ENCODE peak calls at places on chromosomes 12 and 14, in nine cellular contexts. S is brain microvascular endothelial cell; M is RWPE1; A is CD4-positive, alpha-beta T cell; I is HL-60; F is SK-N-SH; K is mammary epithelial cell; H is CD4-positive, CD25-positive, alpha-beta regulatory T cell; R is heart left ventricle. J is an unnamed sample.

GRCh38 chr14:29601559-29602109 is 326.0 kb downstream of the PRKD1 start:
- DNase-seq in I (no peak), R (no peak), H (no peak), M (no peak), K (no peak), A (no peak), F (no peak), S (no peak), J (no peak)

GRCh38 chr14:48430805-48431204 is 755.4 kb upstream of the MDGA2 start:
- DNase-seq in F (no peak), A (no peak), M (no peak), I (no peak), R (no peak), K (no peak), S (no peak), H (no peak), J (no peak)

GRCh38 chr12:25716842-25717241 is 163.8 kb upstream of the LMNTD1 start:
- DNase-seq in S (no peak), F (no peak), I (no peak), A (no peak), R (no peak), M (no peak), K (no peak), H (no peak), J (no peak)

GRCh38 chr12:26231930-26232329 is 36.6 kb downstream of the SSPN start:
- DNase-seq in R (no peak), F (no peak), A (no peak), I (no peak), H (no peak), M (no peak), S (no peak), K (no peak), J (no peak)

GRCh38 chr12:124764451-124764850 is 99.2 kb downstream of the SCARB1 start:
- DNase-seq in K (peak), H (no peak), I (no peak), S (peak), M (no peak), F (no peak), R (no peak), A (no peak), J (no peak)

GRCh38 chr14:90677484-90678045 is 138.7 kb downstream of the TTC7B start:
- DNase-seq in F (no peak), S (peak), H (no peak), A (no peak), K (peak), R (no peak), M (peak), I (no peak), J (no peak)

GRCh38 chr12:12616512-12617275 is 5.0 kb downstream of the CREBL2 start:
- DNase-seq in R (no peak), H (no peak), S (no peak), F (no peak), K (no peak), M (no peak), A (no peak), I (no peak), J (no peak)

GRCh38 chr12:27449011-27449410 is 2.5 kb downstream of the SMCO2 start:
- DNase-seq in A (no peak), S (no peak), K (no peak), F (no peak), H (no peak), I (no peak), R (no peak), M (no peak), J (no peak)

GRCh38 chr14:58637391-58638230 is at the start of gene DACT1:
- DNase-seq in F (peak), A (peak), S (peak), M (peak), I (no peak), R (peak), H (no peak), K (no peak), J (peak)

GRCh38 chr14:23568600-23569310 is 1.2 kb upstream of the AP1G2 start:
- DNase-seq in A (no peak), K (no peak), I (no peak), S (no peak), F (peak), H (no peak), R (no peak), M (no peak), J (no peak)

GRCh38 chr12:130828895-130829294 is 10.2 kb downstream of the STX2 start:
- DNase-seq in A (no peak), F (no peak), H (no peak), M (no peak), K (no peak), I (no peak), S (no peak), R (no peak), J (no peak)

GRCh38 chr12:66072566-66072965 is 58.0 kb downstream of the LLPH start:
- DNase-seq in K (no peak), I (no peak), R (no peak), A (no peak), F (no peak), S (no peak), H (no peak), M (no peak), J (no peak)

GRCh38 chr12:68200854-68201253 is 24.8 kb downstream of the IL26 start:
- DNase-seq in S (peak), M (no peak), H (no peak), K (peak), A (no peak), R (no peak), I (no peak), F (no peak), J (no peak)

GRCh38 chr12:119700078-119700477 is 32.1 kb downstream of the PRKAB1 start:
- DNase-seq in S (no peak), R (no peak), K (no peak), I (no peak), H (no peak), F (no peak), A (no peak), M (no peak), J (no peak)

GRCh38 chr14:101077511-101078074 is 174.1 kb upstream of the RTL1 start:
- DNase-seq in I (no peak), K (no peak), M (no peak), A (no peak), F (peak), H (no peak), S (peak), R (no peak), J (no peak)

GRCh38 chr12:80936353-80936641 is 1.4 kb downstream of the LIN7A start:
- DNase-seq in H (no peak), I (no peak), R (no peak), F (no peak), M (no peak), K (no peak), S (no peak), A (no peak), J (no peak)

GRCh38 chr12:131571827-131572226 is 139.1 kb upstream of the SFSWAP start:
- DNase-seq in F (no peak), S (no peak), K (no peak), I (no peak), R (no peak), H (no peak), M (no peak), A (no peak), J (no peak)

GRCh38 chr12:108399514-108399913 is 60.4 kb upstream of the CMKLR1 start:
- DNase-seq in H (no peak), F (no peak), K (no peak), I (no peak), M (no peak), A (no peak), R (no peak), S (no peak), J (peak)

GRCh38 chr12:113232787-113233585 is 11.7 kb downstream of the TPCN1 start:
- DNase-seq in R (peak), K (no peak), F (no peak), A (peak), S (no peak), H (peak), I (peak), M (no peak), J (no peak)

GRCh38 chr14:61646366-61647101 is 48.8 kb upstream of the HIF1A start:
- DNase-seq in I (no peak), R (no peak), K (peak), F (no peak), H (no peak), M (peak), A (no peak), S (no peak), J (no peak)

GRCh38 chr14:101719045-101719645 is 42.4 kb upstream of the PPP2R5C start:
- DNase-seq in H (no peak), M (no peak), F (no peak), K (no peak), R (no peak), S (no peak), I (no peak), A (no peak), J (no peak)

GRCh38 chr14:65880507-65880906 is 468.0 kb downstream of the FUT8 start:
- DNase-seq in M (no peak), A (no peak), S (no peak), R (no peak), H (no peak), F (no peak), I (no peak), K (no peak), J (no peak)

GRCh38 chr12:28710882-28711281 is 438.2 kb upstream of the FAR2 start:
- DNase-seq in K (peak), F (no peak), M (no peak), H (no peak), S (peak), A (no peak), R (no peak), I (no peak), J (no peak)

GRCh38 chr12:3885179-3886094 is 12.2 kb upstream of the PARP11 start:
- DNase-seq in R (no peak), S (peak), F (peak), H (peak), K (peak), A (no peak), M (peak), I (no peak), J (no peak)

GRCh38 chr14:61178226-61179060 is 102.7 kb downstream of the TMEM30B start:
- DNase-seq in F (no peak), H (no peak), R (no peak), A (no peak), I (no peak), S (peak), K (peak), M (peak), J (no peak)

GRCh38 chr12:13258717-13259119 is 62.2 kb downstream of the EMP1 start:
- DNase-seq in I (no peak), M (no peak), F (no peak), R (no peak), H (no peak), S (no peak), K (no peak), A (no peak), J (no peak)

GRCh38 chr14:46571970-46572369 is 79.6 kb downstream of the RPL10L start:
- DNase-seq in H (no peak), M (peak), F (no peak), S (peak), A (no peak), I (no peak), K (peak), R (no peak), J (no peak)

GRCh38 chr12:106953352-106954260 is 2.1 kb upstream of the TMEM263 start:
- DNase-seq in F (no peak), A (no peak), R (no peak), K (no peak), I (no peak), S (peak), M (no peak), H (no peak), J (no peak)

GRCh38 chr14:105260826-105261438 is 12.6 kb downstream of the BTBD6 start:
- DNase-seq in A (no peak), R (no peak), K (no peak), F (no peak), H (no peak), I (no peak), S (no peak), M (no peak), J (no peak)

GRCh38 chr12:68198490-68199086 is 27.0 kb downstream of the IL26 start:
- DNase-seq in K (no peak), R (no peak), S (no peak), A (no peak), F (no peak), I (no peak), H (no peak), M (no peak), J (no peak)

GRCh38 chr14:99566009-99566389 is 38.0 kb downstream of the CCDC85C start:
- DNase-seq in F (no peak), K (peak), I (no peak), S (no peak), R (no peak), H (no peak), M (peak), A (no peak), J (no peak)

GRCh38 chr12:31783996-31784645 is 55.3 kb upstream of the AMN1 start:
- DNase-seq in S (no peak), R (no peak), I (no peak), F (no peak), M (no peak), H (no peak), A (no peak), K (no peak), J (no peak)

GRCh38 chr12:6118891-6119568 is 5.4 kb downstream of the VWF start:
- DNase-seq in I (no peak), R (no peak), H (no peak), A (no peak), S (no peak), F (no peak), M (no peak), K (no peak), J (no peak)

GRCh38 chr12:6114476-6114870 is 10.0 kb downstream of the VWF start:
- DNase-seq in I (no peak), H (no peak), F (no peak), K (no peak), S (no peak), R (no peak), M (no peak), A (no peak), J (no peak)

GRCh38 chr12:6113691-6114475 is 10.6 kb downstream of the VWF start:
- DNase-seq in R (no peak), K (no peak), I (no peak), M (no peak), F (no peak), H (no peak), A (no peak), S (no peak), J (no peak)

GRCh38 chr12:6115389-6115788 is 9.1 kb downstream of the VWF start:
- DNase-seq in M (no peak), S (no peak), F (no peak), I (no peak), K (no peak), H (no peak), A (no peak), R (no peak), J (no peak)

DNA sequence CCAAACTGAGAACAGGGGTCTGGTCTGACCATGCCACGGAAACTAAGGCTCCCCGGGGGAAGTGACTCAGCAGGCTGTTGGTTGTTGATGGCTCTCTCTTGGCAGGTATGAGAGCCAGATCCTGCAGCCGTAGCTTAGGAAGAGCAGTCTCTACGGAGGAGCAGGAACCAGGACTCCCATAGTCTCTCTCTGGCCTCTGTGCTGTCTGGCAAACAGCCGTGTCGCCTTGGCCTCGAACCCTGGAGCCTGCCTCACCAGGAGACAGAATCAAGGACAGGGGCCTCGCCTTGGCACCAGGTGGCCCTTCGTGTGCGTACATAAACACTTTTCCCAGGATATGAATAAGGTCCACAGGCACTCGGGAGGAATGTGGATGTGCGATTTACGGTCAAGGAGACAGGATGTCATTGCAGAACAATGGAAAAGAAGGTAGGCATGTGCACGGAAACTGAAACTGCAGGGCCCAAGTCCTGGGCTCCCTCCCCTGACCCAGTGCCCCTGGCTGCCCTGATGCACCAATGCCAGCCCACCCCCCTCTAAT is 7.9 kb downstream of the VWF start:
- DNase-seq in A (no peak), K (no peak), H (no peak), M (no peak), R (no peak), S (peak), F (no peak), I (no peak), J (no peak)
- H3K27ac ChIP-seq in A (no peak), K (no peak), H (no peak), M (no peak), R (peak), S (peak), F (peak), I (no peak), J (no peak)

GRCh38 chr12:1707051-1707450 is 16.2 kb downstream of the ADIPOR2 start:
- DNase-seq in S (no peak), H (no peak), F (no peak), K (no peak), A (no peak), M (no peak), I (no peak), R (no peak), J (no peak)
- H3K27ac ChIP-seq in S (no peak), H (no peak), F (no peak), K (no peak), A (no peak), M (no peak), I (no peak), R (no peak), J (no peak)

GRCh38 chr12:51820721-51821422 is 27.6 kb downstream of the FIGNL2 start:
- DNase-seq in F (peak), A (peak), R (peak), H (peak), S (no peak), M (peak), I (peak), K (no peak), J (no peak)
- H3K27ac ChIP-seq in F (peak), A (peak), R (no peak), H (peak), S (no peak), M (no peak), I (no peak), K (no peak), J (no peak)

GRCh38 chr14:96574633-96575191 is 72.5 kb downstream of the PAPOLA start:
- DNase-seq in K (peak), R (no peak), F (no peak), I (no peak), H (no peak), A (no peak), M (peak), S (peak), J (no peak)
- H3K27ac ChIP-seq in K (peak), R (no peak), F (peak), I (no peak), H (no peak), A (no peak), M (no peak), S (no peak), J (no peak)

DNA sequence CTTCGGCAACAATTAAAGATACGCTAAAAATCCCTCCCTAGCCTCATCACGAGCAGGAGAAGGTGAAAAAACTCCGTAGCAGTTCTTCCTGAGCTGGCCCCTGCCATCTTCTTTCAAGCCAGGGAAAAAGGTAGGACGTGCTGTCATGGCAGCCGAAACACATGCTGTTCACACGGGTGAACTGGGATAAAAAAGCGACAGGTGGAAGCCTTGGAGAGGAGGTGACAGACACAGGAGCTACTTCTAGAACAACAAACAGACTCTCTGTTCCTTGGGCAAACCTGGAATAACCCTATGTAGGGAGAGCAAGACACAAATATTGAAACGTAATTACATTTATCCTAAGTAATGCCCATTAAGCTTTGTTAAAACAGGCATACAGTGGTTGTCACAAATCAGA is 81.3 kb downstream of the KCNK10 start:
- DNase-seq in F (no peak), K (no peak), R (no peak), S (no peak), M (no peak), H (no peak), I (no peak), A (no peak), J (no peak)
- H3K27ac ChIP-seq in F (no peak), K (no peak), R (no peak), S (no peak), M (no peak), H (no peak), I (no peak), A (no peak), J (no peak)

GRCh38 chr14:67762051-67762450 is 54.3 kb downstream of the ZFYVE26 start:
- DNase-seq in I (no peak), K (no peak), R (no peak), S (no peak), H (no peak), M (no peak), A (no peak), F (no peak), J (no peak)

GRCh38 chr14:67766035-67766680 is 50.2 kb downstream of the ZFYVE26 start:
- DNase-seq in R (no peak), K (no peak), A (no peak), H (no peak), I (no peak), M (no peak), S (no peak), F (no peak), J (no peak)

GRCh38 chr14:67765192-67765834 is 51.1 kb downstream of the ZFYVE26 start:
- DNase-seq in F (no peak), I (no peak), H (no peak), R (no peak), K (peak), A (no peak), M (peak), S (no peak), J (no peak)

GRCh38 chr14:67764496-67764895 is 51.9 kb downstream of the ZFYVE26 start:
- DNase-seq in K (no peak), F (no peak), I (no peak), M (no peak), S (no peak), R (no peak), H (no peak), A (no peak), J (no peak)

GRCh38 chr14:67763158-67763822 is 53.1 kb downstream of the ZFYVE26 start:
- DNase-seq in A (no peak), F (no peak), K (no peak), I (no peak), R (no peak), S (no peak), M (no peak), H (no peak), J (no peak)
- H3K27ac ChIP-seq in A (no peak), F (no peak), K (no peak), I (no peak), R (no peak), S (no peak), M (no peak), H (no peak), J (no peak)

GRCh38 chr12:94689646-94690036 is 39.3 kb upstream of the TMCC3 start:
- DNase-seq in K (no peak), F (no peak), M (no peak), H (no peak), A (no peak), S (no peak), I (no peak), R (peak), J (no peak)
- H3K27ac ChIP-seq in K (no peak), F (no peak), M (no peak), H (no peak), A (no peak), S (no peak), I (no peak), R (no peak), J (peak)